ENCODE peak calls at places on chromosomes 4 and X, in five cellular contexts. A, O, J, N and U are unnamed samples.

GRCh38 chr4:145679520-145679919 is 426 bp upstream of the C4orf51 start:
- DNase-seq in A (peak), O (no peak), J (peak), N (no peak), U (no peak)

GRCh38 chrX:38142598-38142997 is 78.1 kb downstream of the SRPX start:
- DNase-seq in A (no peak), O (no peak), J (no peak), N (no peak), U (no peak)

GRCh38 chr4:141037441-141037840 is 95.8 kb downstream of the RNF150 start:
- DNase-seq in A (no peak), O (no peak), J (no peak), N (no peak), U (no peak)

GRCh38 chrX:117538441-117539418 is 577.9 kb downstream of the KLHL13 start:
- DNase-seq in A (no peak), O (no peak), J (no peak), N (no peak), U (no peak)

GRCh38 chr4:53055274-53055673 is 193.2 kb downstream of the RASL11B start:
- DNase-seq in A (no peak), O (no peak), J (no peak), N (no peak), U (peak)

GRCh38 chrX:102339312-102340298 is 92.6 kb downstream of the NXF2 start:
- DNase-seq in A (no peak), O (no peak), J (no peak), N (no peak), U (no peak)

GRCh38 chrX:130885996-130886395 is 17.0 kb downstream of the ENOX2 start:
- DNase-seq in A (no peak), O (no peak), J (no peak), N (no peak), U (no peak)

GRCh38 chr4:10192331-10192730 is 75.7 kb upstream of the WDR1 start:
- DNase-seq in A (no peak), O (no peak), J (no peak), N (no peak), U (no peak)

GRCh38 chr4:136392576-136392975 is 1139.7 kb downstream of the PCDH18 start:
- DNase-seq in A (no peak), O (no peak), J (no peak), N (no peak), U (no peak)

GRCh38 chr4:144645621-144646522 is at the start of gene HHIP:
- DNase-seq in A (peak), O (no peak), J (no peak), N (no peak), U (peak)

GRCh38 chr4:8652181-8653078 is 59.9 kb downstream of the CPZ start:
- DNase-seq in A (no peak), O (no peak), J (no peak), N (no peak), U (no peak)

GRCh38 chr4:152594981-152595916 is 59.4 kb upstream of the FBXW7 start:
- DNase-seq in A (no peak), O (no peak), J (no peak), N (no peak), U (no peak)

GRCh38 chr4:37922323-37922722 is 31.4 kb downstream of the TBC1D1 start:
- DNase-seq in A (no peak), O (no peak), J (no peak), N (no peak), U (no peak)

GRCh38 chr4:10124167-10124930 is 7.8 kb upstream of the WDR1 start:
- DNase-seq in A (no peak), O (no peak), J (no peak), N (no peak), U (no peak)

GRCh38 chrX:30888526-30889146 is 418 bp downstream of the TAB3 start:
- DNase-seq in A (peak), O (no peak), J (no peak), N (no peak), U (no peak)

GRCh38 chr4:10022346-10023049 is 1.2 kb upstream of the SLC2A9 start:
- DNase-seq in A (no peak), O (no peak), J (no peak), N (no peak), U (no peak)

GRCh38 chrX:38061335-38061734 is 55.0 kb downstream of the SYTL5 start:
- DNase-seq in A (no peak), O (no peak), J (peak), N (no peak), U (no peak)

GRCh38 chr4:154399259-154399974 is 92.2 kb downstream of the DCHS2 start:
- DNase-seq in A (peak), O (no peak), J (no peak), N (peak), U (no peak)

GRCh38 chrX:49876750-49877149 is 2.5 kb upstream of the USP27X start:
- DNase-seq in A (peak), O (no peak), J (peak), N (peak), U (peak)

GRCh38 chr4:113761682-113762060 is at the start of gene CAMK2D:
- DNase-seq in A (peak), O (no peak), J (peak), N (no peak), U (peak)

GRCh38 chr4:98674404-98675173 is 16.2 kb upstream of the TSPAN5 start:
- DNase-seq in A (no peak), O (no peak), J (no peak), N (no peak), U (no peak)

GRCh38 chrX:154727418-154728323 is 23.2 kb downstream of the GAB3 start:
- DNase-seq in A (no peak), O (no peak), J (no peak), N (no peak), U (no peak)

GRCh38 chrX:47351706-47352105 is 18.7 kb upstream of the ZNF157 start:
- DNase-seq in A (no peak), O (no peak), J (no peak), N (no peak), U (no peak)

GRCh38 chr4:121950212-121950679 is 1.6 kb downstream of the TRPC3 start:
- DNase-seq in A (peak), O (peak), J (peak), N (no peak), U (peak)

GRCh38 chr4:13544556-13545393 is 467 bp upstream of the NKX3-2 start:
- DNase-seq in A (peak), O (no peak), J (peak), N (no peak), U (peak)

GRCh38 chr4:102786279-102786678 is 25.5 kb upstream of the MANBA start:
- DNase-seq in A (no peak), O (no peak), J (no peak), N (no peak), U (no peak)

GRCh38 chrX:51802917-51803688 is 59.9 kb downstream of the GSPT2 start:
- DNase-seq in A (peak), O (peak), J (peak), N (peak), U (peak)

GRCh38 chr4:108044951-108045686 is 55.4 kb downstream of the HADH start:
- DNase-seq in A (no peak), O (no peak), J (no peak), N (no peak), U (no peak)

GRCh38 chr4:15262396-15262795 is 165.4 kb upstream of the C1QTNF7 start:
- DNase-seq in A (no peak), O (no peak), J (no peak), N (no peak), U (no peak)

GRCh38 chr4:173494013-173494970 is 35.7 kb downstream of the HAND2 start:
- DNase-seq in A (peak), O (peak), J (peak), N (peak), U (no peak)

GRCh38 chr4:150477869-150478268 is 104.1 kb upstream of the MAB21L2 start:
- DNase-seq in A (no peak), O (no peak), J (no peak), N (no peak), U (no peak)

GRCh38 chrX:88613338-88613737 is 133.7 kb upstream of the CPXCR1 start:
- DNase-seq in A (no peak), O (no peak), J (no peak), N (no peak), U (peak)

GRCh38 chr4:88280228-88280795 is 4.0 kb downstream of the PPM1K start:
- DNase-seq in A (no peak), O (no peak), J (no peak), N (no peak), U (no peak)

GRCh38 chrX:48468247-48468671 is 1.8 kb downstream of the SLC38A5 start:
- DNase-seq in A (no peak), O (no peak), J (no peak), N (no peak), U (no peak)

GRCh38 chrX:17679261-17679660 is 58.0 kb upstream of the SCML1 start:
- DNase-seq in A (no peak), O (no peak), J (no peak), N (no peak), U (no peak)

GRCh38 chr4:766559-767283 is 59.2 kb downstream of the CPLX1 start:
- DNase-seq in A (no peak), O (no peak), J (no peak), N (no peak), U (peak)

GRCh38 chr4:768995-769394 is 56.9 kb downstream of the CPLX1 start:
- DNase-seq in A (no peak), O (no peak), J (no peak), N (no peak), U (no peak)

GRCh38 chr4:769511-769910 is 56.4 kb downstream of the CPLX1 start:
- DNase-seq in A (no peak), O (no peak), J (no peak), N (no peak), U (no peak)

GRCh38 chr4:766152-766515 is 59.8 kb downstream of the CPLX1 start:
- DNase-seq in A (no peak), O (no peak), J (no peak), N (no peak), U (no peak)

GRCh38 chr4:768076-768475 is 57.9 kb downstream of the CPLX1 start:
- DNase-seq in A (no peak), O (no peak), J (no peak), N (no peak), U (no peak)
- TF ChIP-seq REST in A (no peak), O (no peak), J (no peak), N (no peak), U (no peak)

DNA sequence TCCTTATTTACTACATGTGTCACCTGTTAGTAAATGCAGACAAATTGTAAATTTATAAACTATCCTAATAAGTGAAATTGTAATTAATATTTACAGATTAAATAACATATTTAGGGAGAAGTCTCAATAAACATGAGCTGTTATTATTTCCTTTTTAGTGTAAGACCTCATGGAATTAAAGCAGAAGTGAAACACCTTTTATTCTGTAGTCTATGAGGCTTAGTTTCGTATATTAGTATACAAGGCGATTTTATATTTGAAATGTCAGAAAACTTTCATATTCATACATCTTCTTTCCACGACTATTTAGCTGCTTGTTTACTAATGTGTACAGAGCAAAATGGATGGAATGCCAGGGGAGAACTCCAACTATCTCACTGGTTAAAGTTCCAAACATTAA is 414.4 kb downstream of the ARHGAP24 start:
- DNase-seq in A (no peak), O (no peak), J (no peak), N (no peak), U (no peak)
- TF ChIP-seq REST in A (no peak), O (no peak), J (no peak), N (no peak), U (no peak)

GRCh38 chr4:77776182-77777134 is 42.7 kb downstream of the CNOT6L start:
- DNase-seq in A (no peak), O (no peak), J (no peak), N (no peak), U (peak)
- TF ChIP-seq REST in A (no peak), O (no peak), J (no peak), N (no peak), U (no peak)

GRCh38 chr4:80213117-80213815 is 16.0 kb downstream of the PRDM8 start:
- DNase-seq in A (no peak), O (no peak), J (no peak), N (no peak), U (no peak)
- TF ChIP-seq REST in A (no peak), O (no peak), J (no peak), N (no peak), U (no peak)

GRCh38 chr4:163681208-163681821 is 186.8 kb downstream of the TMA16 start:
- DNase-seq in A (no peak), O (peak), J (peak), N (no peak), U (peak)
- TF ChIP-seq REST in A (no peak), O (no peak), J (no peak), N (no peak), U (no peak)

GRCh38 chr4:2812985-2813384 is 20.1 kb downstream of the SH3BP2 start:
- DNase-seq in A (no peak), O (no peak), J (no peak), N (no peak), U (no peak)

GRCh38 chr4:2809610-2810180 is 16.8 kb downstream of the SH3BP2 start:
- DNase-seq in A (no peak), O (no peak), J (no peak), N (no peak), U (no peak)

GRCh38 chr4:2813446-2814405 is 20.8 kb downstream of the SH3BP2 start:
- DNase-seq in A (no peak), O (no peak), J (no peak), N (no peak), U (no peak)

GRCh38 chr4:2812600-2812932 is 19.7 kb downstream of the SH3BP2 start:
- DNase-seq in A (no peak), O (no peak), J (no peak), N (no peak), U (peak)

GRCh38 chr4:2811830-2812599 is 19.1 kb downstream of the SH3BP2 start:
- DNase-seq in A (no peak), O (peak), J (peak), N (no peak), U (peak)
- TF ChIP-seq REST in A (no peak), O (no peak), J (no peak), N (no peak), U (no peak)

GRCh38 chrX:10157545-10157944 is 770 bp downstream of the CLCN4 start:
- DNase-seq in A (no peak), O (no peak), J (no peak), N (no peak), U (no peak)
- TF ChIP-seq REST in A (no peak), O (no peak), J (no peak), N (no peak), U (no peak)

DNA sequence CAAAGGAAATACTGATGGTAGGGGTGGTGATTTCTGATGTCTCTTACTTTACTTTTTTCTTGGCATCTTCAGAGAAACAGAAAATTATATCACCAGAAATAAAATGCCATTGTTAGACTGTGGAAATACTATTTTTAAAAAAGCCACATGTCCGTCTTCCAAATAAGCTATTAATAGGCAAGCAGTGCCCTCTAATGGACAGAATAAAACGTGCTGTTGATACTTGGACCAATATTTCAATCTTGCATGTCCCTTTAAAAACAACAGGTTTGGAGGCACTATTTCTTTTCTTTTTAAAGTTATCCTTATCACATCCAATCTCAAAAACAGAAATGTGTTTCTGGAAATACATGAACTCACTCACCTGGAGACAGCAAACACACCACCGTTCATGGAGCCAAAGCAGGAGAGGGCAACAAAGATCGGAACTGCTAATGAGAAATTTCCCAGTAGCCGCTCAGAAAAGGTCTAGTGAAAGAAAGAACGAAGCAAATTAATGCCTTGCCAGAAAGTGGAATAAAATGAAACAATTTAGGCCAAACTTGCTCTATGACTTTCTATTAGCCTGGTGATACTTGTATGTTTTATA is 59.2 kb downstream of the SLC7A11 start:
- DNase-seq in A (peak), O (no peak), J (peak), N (no peak), U (peak)
- TF ChIP-seq REST in A (no peak), O (no peak), J (no peak), N (no peak), U (no peak)

GRCh38 chr4:76383001-76383400 is 37.9 kb downstream of the CCDC158 start:
- DNase-seq in A (no peak), O (no peak), J (no peak), N (no peak), U (no peak)
- TF ChIP-seq REST in A (no peak), O (no peak), J (no peak), N (no peak), U (no peak)